ENCODE peak calls at places on chromosomes 6 and 20, in nine cellular contexts. G is body of pancreas; U is stomach; Q is BE2C; F is IMR-90; P is Caco-2; V is NB4; W is naive thymus-derived CD4-positive, alpha-beta T cell; O is spleen. A is an unnamed sample.
A peak's percentile ranks its signal among the peaks of the same experiment; 100 is the strongest.

GRCh38 chr6:2659882-2660281 is 90.8 kb downstream of the MYLK4 start:
- DNase-seq in G (no peak), U (no peak), Q (no peak), F (peak; percentile 33), P (no peak), V (no peak), W (no peak), O (no peak), A (no peak)

GRCh38 chr6:130239755-130240154 is 17.0 kb upstream of the SAMD3 start:
- DNase-seq in G (no peak), U (no peak), Q (no peak), F (no peak), P (no peak), V (no peak), W (no peak), O (no peak), A (no peak)

GRCh38 chr6:151891524-151891923 is 84.0 kb downstream of the ESR1 start:
- DNase-seq in G (no peak), U (no peak), Q (no peak), F (no peak), P (no peak), V (no peak), W (no peak), O (no peak), A (no peak)

GRCh38 chr6:31776961-31777666 is at the start of gene VWA7:
- DNase-seq in G (peak; percentile 75), U (peak; percentile 89), Q (peak; percentile 68), F (peak; percentile 70), P (peak; percentile 85), V (peak; percentile 96), W (peak; percentile 23), O (peak; percentile 90), A (peak; percentile 26)

GRCh38 chr6:71066153-71066552 is 109.3 kb upstream of the B3GAT2 start:
- DNase-seq in G (no peak), U (no peak), Q (no peak), F (no peak), P (no peak), V (no peak), W (no peak), O (no peak), A (no peak)

GRCh38 chr20:50220894-50221266 is 30.2 kb downstream of the CEBPB start:
- DNase-seq in G (no peak), U (no peak), Q (no peak), F (no peak), P (no peak), V (no peak), W (no peak), O (no peak), A (no peak)

GRCh38 chr6:34970487-34970886 is 81.4 kb downstream of the ANKS1A start:
- DNase-seq in G (no peak), U (no peak), Q (no peak), F (peak; percentile 46), P (no peak), V (no peak), W (no peak), O (no peak), A (no peak)

GRCh38 chr6:112183271-112183671 is 71.1 kb downstream of the LAMA4 start:
- DNase-seq in G (no peak), U (no peak), Q (no peak), F (peak; percentile 70), P (no peak), V (no peak), W (no peak), O (no peak), A (no peak)

GRCh38 chr6:70215460-70215859 is 87.4 kb downstream of the COL9A1 start:
- DNase-seq in G (no peak), U (no peak), Q (no peak), F (no peak), P (no peak), V (no peak), W (no peak), O (no peak), A (no peak)

GRCh38 chr20:48822879-48823385 is 4.9 kb downstream of the PREX1 start:
- DNase-seq in G (no peak), U (no peak), Q (no peak), F (no peak), P (no peak), V (peak; percentile 86), W (peak; percentile 10), O (peak; percentile 79), A (no peak)

GRCh38 chr6:157929765-157930319 is 51.8 kb upstream of the SYNJ2 start:
- DNase-seq in G (no peak), U (no peak), Q (no peak), F (no peak), P (no peak), V (no peak), W (no peak), O (no peak), A (no peak)

DNA sequence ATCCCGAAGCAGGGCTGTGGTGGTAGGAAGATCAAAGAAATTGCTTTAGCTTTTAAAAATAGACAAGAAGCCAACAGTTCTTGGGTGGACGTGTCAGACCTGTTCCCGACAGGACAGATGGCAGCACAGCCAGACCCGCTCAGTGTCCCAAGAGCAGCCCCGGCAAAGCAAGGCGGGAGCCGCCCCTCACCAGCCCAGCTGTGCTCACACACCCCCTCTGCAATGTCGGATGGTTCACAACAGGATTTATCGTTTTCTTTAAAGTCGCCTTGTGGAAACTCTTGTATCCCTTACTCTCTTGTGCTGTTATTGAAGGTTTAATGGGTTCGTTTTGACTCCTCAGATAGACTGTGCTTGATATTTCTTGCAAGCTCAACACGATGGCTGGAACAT is 302.4 kb downstream of the THBS2 start:
- DNase-seq in G (no peak), U (no peak), Q (no peak), F (no peak), P (no peak), V (no peak), W (no peak), O (no peak), A (no peak)
- H3K4me3 ChIP-seq in G (no peak overlapping the region), U (no peak overlapping the region), Q (no peak overlapping the region), F (no peak overlapping the region), P (no peak overlapping the region), V (no peak overlapping the region), W (no peak overlapping the region), O (no peak overlapping the region), A (no peak overlapping the region)

GRCh38 chr6:33824461-33825154 is 20.8 kb upstream of the MLN start:
- DNase-seq in G (no peak), U (peak; percentile 32), Q (no peak), F (peak; percentile 21), P (no peak), V (no peak), W (no peak), O (no peak), A (no peak)
- H3K4me3 ChIP-seq in G (no peak overlapping the region), U (no peak overlapping the region), Q (no peak overlapping the region), F (no peak overlapping the region), P (no peak overlapping the region), V (no peak overlapping the region), W (no peak overlapping the region), O (peak overlapping the region; percentile 17), A (no peak overlapping the region)

DNA sequence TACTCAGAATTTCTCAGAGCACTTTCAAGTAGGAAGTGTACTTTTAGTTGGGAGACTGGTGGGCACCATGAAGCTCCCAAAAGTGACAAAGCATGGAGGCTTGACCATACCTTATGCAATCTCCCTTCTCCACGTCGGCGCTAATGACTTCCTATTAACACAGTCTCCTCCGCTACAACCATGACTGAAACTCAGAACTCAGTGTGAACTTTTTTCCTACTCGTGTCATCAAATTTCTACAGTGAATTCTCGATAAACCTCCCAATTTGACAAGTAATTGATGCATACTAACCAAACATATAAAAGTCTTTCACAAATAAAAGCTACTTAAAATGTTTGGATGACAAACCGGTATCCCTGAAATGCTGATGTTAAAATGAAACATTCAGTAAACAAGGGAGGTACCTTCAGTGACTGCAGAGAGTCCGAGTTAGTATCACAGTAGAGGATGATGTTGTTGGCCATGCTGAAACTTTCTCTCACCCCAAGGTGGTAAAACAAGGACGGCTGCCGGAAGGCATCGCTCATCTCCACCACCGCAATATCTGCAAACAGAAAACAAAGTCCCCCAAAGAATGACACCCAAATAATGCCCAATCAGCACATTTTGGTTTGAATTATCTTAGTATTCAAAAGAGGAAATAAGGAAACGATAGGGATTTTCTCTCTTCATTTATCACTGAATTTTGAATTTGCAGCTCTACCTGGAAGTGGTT is 72.1 kb downstream of the MAP3K5 start:
- DNase-seq in G (no peak), U (no peak), Q (no peak), F (no peak), P (no peak), V (peak; percentile 26), W (no peak), O (no peak), A (no peak)
- H3K4me3 ChIP-seq in G (no peak overlapping the region), U (no peak overlapping the region), Q (no peak overlapping the region), F (no peak overlapping the region), P (no peak overlapping the region), V (no peak overlapping the region), W (no peak overlapping the region), O (peak overlapping the region; percentile 31), A (no peak overlapping the region)

GRCh38 chr6:133895573-133896343 is 6.8 kb downstream of the TCF21 start:
- DNase-seq in G (no peak), U (no peak), Q (no peak), F (no peak), P (no peak), V (no peak), W (no peak), O (no peak), A (no peak)

GRCh38 chr6:133896344-133896721 is 7.4 kb downstream of the TCF21 start:
- DNase-seq in G (no peak), U (no peak), Q (no peak), F (no peak), P (no peak), V (no peak), W (no peak), O (no peak), A (no peak)

GRCh38 chr6:133894369-133894768 is 5.5 kb downstream of the TCF21 start:
- DNase-seq in G (no peak), U (no peak), Q (no peak), F (no peak), P (no peak), V (no peak), W (no peak), O (no peak), A (no peak)

GRCh38 chr6:133893324-133893692 is 4.4 kb downstream of the TCF21 start:
- DNase-seq in G (no peak), U (no peak), Q (no peak), F (no peak), P (no peak), V (no peak), W (no peak), O (no peak), A (no peak)

GRCh38 chr6:133894795-133895401 is 6.0 kb downstream of the TCF21 start:
- DNase-seq in G (no peak), U (no peak), Q (no peak), F (peak; percentile 80), P (no peak), V (no peak), W (no peak), O (no peak), A (no peak)
- H3K4me3 ChIP-seq in G (no peak overlapping the region), U (no peak overlapping the region), Q (no peak overlapping the region), F (no peak overlapping the region), P (no peak overlapping the region), V (no peak overlapping the region), W (no peak overlapping the region), O (peak overlapping the region; percentile 69), A (no peak overlapping the region)

A was measured in HAP-1.